ENCODE peak calls at places on chromosomes 3 and 15, in eight cellular contexts. One of them, this sample, is unnamed.

GRCh38 chr3:161221881-161222600 is 930 bp downstream of the NMD3 start:
- DNase-seq in AG04450: no peak
- DNase-seq in LNCaP clone FGC: no peak
- DNase-seq in AG04449: no peak
- DNase-seq in mammary epithelial cell: no peak
- DNase-seq in fibroblast of the aortic adventitia: peak; percentile 48
- DNase-seq in AG09309: no peak
- DNase-seq in Caco-2: no peak
- DNase-seq in this sample: peak; percentile 46

GRCh38 chr3:34056951-34057390 is 258.5 kb downstream of the PDCD6IP start:
- DNase-seq in AG04450: no peak
- DNase-seq in LNCaP clone FGC: no peak
- DNase-seq in AG04449: no peak
- DNase-seq in mammary epithelial cell: no peak
- DNase-seq in fibroblast of the aortic adventitia: peak; percentile 47
- DNase-seq in AG09309: no peak
- DNase-seq in Caco-2: no peak
- DNase-seq in this sample: no peak

GRCh38 chr3:127491909-127492308 is 98.6 kb downstream of the TPRA1 start:
- DNase-seq in AG04450: no peak
- DNase-seq in LNCaP clone FGC: no peak
- DNase-seq in AG04449: no peak
- DNase-seq in mammary epithelial cell: no peak
- DNase-seq in fibroblast of the aortic adventitia: no peak
- DNase-seq in AG09309: no peak
- DNase-seq in Caco-2: no peak
- DNase-seq in this sample: no peak

GRCh38 chr3:15794303-15794771 is 3.4 kb downstream of the ANKRD28 start:
- DNase-seq in AG04450: peak; percentile 36
- DNase-seq in LNCaP clone FGC: no peak
- DNase-seq in AG04449: peak; percentile 29
- DNase-seq in mammary epithelial cell: peak; percentile 44
- DNase-seq in fibroblast of the aortic adventitia: peak; percentile 60
- DNase-seq in AG09309: no peak
- DNase-seq in Caco-2: no peak
- DNase-seq in this sample: peak; percentile 85

GRCh38 chr15:101239724-101240136 is 12.1 kb downstream of the CHSY1 start:
- DNase-seq in AG04450: no peak
- DNase-seq in LNCaP clone FGC: no peak
- DNase-seq in AG04449: no peak
- DNase-seq in mammary epithelial cell: no peak
- DNase-seq in fibroblast of the aortic adventitia: no peak
- DNase-seq in AG09309: no peak
- DNase-seq in Caco-2: no peak
- DNase-seq in this sample: no peak

GRCh38 chr3:78728406-78729145 is 1039.2 kb downstream of the ROBO1 start:
- DNase-seq in AG04450: no peak
- DNase-seq in LNCaP clone FGC: peak; percentile 35
- DNase-seq in AG04449: no peak
- DNase-seq in mammary epithelial cell: peak; percentile 48
- DNase-seq in fibroblast of the aortic adventitia: peak; percentile 59
- DNase-seq in AG09309: no peak
- DNase-seq in Caco-2: no peak
- DNase-seq in this sample: peak; percentile 54

GRCh38 chr3:185215873-185216586 is 37.8 kb downstream of the EHHADH start:
- DNase-seq in AG04450: no peak
- DNase-seq in LNCaP clone FGC: no peak
- DNase-seq in AG04449: no peak
- DNase-seq in mammary epithelial cell: peak; percentile 14
- DNase-seq in fibroblast of the aortic adventitia: peak; percentile 45
- DNase-seq in AG09309: no peak
- DNase-seq in Caco-2: no peak
- DNase-seq in this sample: peak; percentile 51

GRCh38 chr3:25723802-25724201 is 59.1 kb upstream of the TOP2B start:
- DNase-seq in AG04450: no peak
- DNase-seq in LNCaP clone FGC: no peak
- DNase-seq in AG04449: no peak
- DNase-seq in mammary epithelial cell: no peak
- DNase-seq in fibroblast of the aortic adventitia: no peak
- DNase-seq in AG09309: no peak
- DNase-seq in Caco-2: no peak
- DNase-seq in this sample: no peak

GRCh38 chr3:14148041-14148985 is 23.5 kb downstream of the TMEM43 start:
- DNase-seq in AG04450: no peak
- DNase-seq in LNCaP clone FGC: no peak
- DNase-seq in AG04449: no peak
- DNase-seq in mammary epithelial cell: no peak
- DNase-seq in fibroblast of the aortic adventitia: no peak
- DNase-seq in AG09309: no peak
- DNase-seq in Caco-2: no peak
- DNase-seq in this sample: no peak

GRCh38 chr3:42755681-42756578 is 17.1 kb downstream of the CCDC13 start:
- DNase-seq in AG04450: no peak
- DNase-seq in LNCaP clone FGC: no peak
- DNase-seq in AG04449: no peak
- DNase-seq in mammary epithelial cell: peak; percentile 14
- DNase-seq in fibroblast of the aortic adventitia: peak; percentile 39
- DNase-seq in AG09309: no peak
- DNase-seq in Caco-2: peak; percentile 39
- DNase-seq in this sample: peak; percentile 49

GRCh38 chr15:28983432-28984311 is 97.9 kb downstream of the APBA2 start:
- DNase-seq in AG04450: no peak
- DNase-seq in LNCaP clone FGC: no peak
- DNase-seq in AG04449: no peak
- DNase-seq in mammary epithelial cell: no peak
- DNase-seq in fibroblast of the aortic adventitia: no peak
- DNase-seq in AG09309: no peak
- DNase-seq in Caco-2: no peak
- DNase-seq in this sample: no peak

GRCh38 chr3:78659386-78659987 is 1108.3 kb downstream of the ROBO1 start:
- DNase-seq in AG04450: peak; percentile 23
- DNase-seq in LNCaP clone FGC: no peak
- DNase-seq in AG04449: no peak
- DNase-seq in mammary epithelial cell: no peak
- DNase-seq in fibroblast of the aortic adventitia: peak; percentile 75
- DNase-seq in AG09309: no peak
- DNase-seq in Caco-2: peak; percentile 30
- DNase-seq in this sample: peak; percentile 76

GRCh38 chr15:52343831-52344230 is 48.2 kb upstream of the MYO5C start:
- DNase-seq in AG04450: no peak
- DNase-seq in LNCaP clone FGC: no peak
- DNase-seq in AG04449: no peak
- DNase-seq in mammary epithelial cell: no peak
- DNase-seq in fibroblast of the aortic adventitia: no peak
- DNase-seq in AG09309: no peak
- DNase-seq in Caco-2: no peak
- DNase-seq in this sample: no peak

GRCh38 chr3:10772230-10773161 is 43.5 kb upstream of the SLC6A11 start:
- DNase-seq in AG04450: no peak
- DNase-seq in LNCaP clone FGC: peak; percentile 4
- DNase-seq in AG04449: no peak
- DNase-seq in mammary epithelial cell: peak; percentile 81
- DNase-seq in fibroblast of the aortic adventitia: peak; percentile 0
- DNase-seq in AG09309: no peak
- DNase-seq in Caco-2: peak; percentile 27
- DNase-seq in this sample: no peak
- TF ChIP-seq CTCF in AG04450: no peak
- TF ChIP-seq CTCF in LNCaP clone FGC: peak; percentile 65
- TF ChIP-seq CTCF in AG04449: no peak
- TF ChIP-seq CTCF in mammary epithelial cell: peak; percentile 53
- TF ChIP-seq CTCF in fibroblast of the aortic adventitia: no peak
- TF ChIP-seq CTCF in AG09309: peak; percentile 26
- TF ChIP-seq CTCF in Caco-2: no peak
- TF ChIP-seq CTCF in this sample: no peak

DNA sequence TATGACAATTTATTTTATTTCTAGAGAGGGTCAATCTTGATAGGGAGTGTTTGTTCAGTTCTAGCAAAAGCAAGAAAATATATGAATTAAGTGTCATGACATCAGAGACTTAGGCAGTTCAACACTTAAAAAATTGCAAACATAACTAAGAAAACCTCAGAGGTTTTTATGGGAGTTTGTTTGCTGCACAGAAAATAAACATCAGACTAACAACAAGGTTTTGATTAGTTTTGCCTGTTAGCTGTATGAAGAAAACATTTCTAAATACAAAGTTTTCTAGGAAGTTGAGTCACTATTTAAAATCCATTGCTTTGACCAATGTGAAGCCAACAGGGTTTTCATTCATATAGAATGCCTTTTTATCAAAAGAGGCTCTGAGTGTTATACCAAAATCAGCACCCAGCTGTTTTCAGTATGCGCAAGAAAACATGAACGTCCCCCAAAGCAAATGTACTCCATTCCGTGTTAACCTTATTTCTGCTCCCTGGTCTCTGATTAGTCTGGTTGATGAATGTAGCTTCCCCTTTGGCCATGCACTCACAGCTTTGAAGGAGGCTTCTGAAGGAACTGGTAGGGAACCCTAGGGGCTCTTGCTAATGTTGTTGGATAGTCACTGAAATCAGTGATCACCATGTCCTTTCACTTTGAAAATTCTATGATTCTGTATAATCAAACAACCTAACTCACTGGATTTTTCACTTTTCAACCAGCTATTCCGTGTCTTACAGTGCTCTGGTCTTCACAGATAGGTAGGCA is 89.6 kb upstream of the TSEN2 start:
- DNase-seq in AG04450: no peak
- DNase-seq in LNCaP clone FGC: no peak
- DNase-seq in AG04449: no peak
- DNase-seq in mammary epithelial cell: no peak
- DNase-seq in fibroblast of the aortic adventitia: no peak
- DNase-seq in AG09309: no peak
- DNase-seq in Caco-2: no peak
- DNase-seq in this sample: no peak
- H3K4me3 ChIP-seq in AG04450: no peak overlapping the region
- H3K4me3 ChIP-seq in LNCaP clone FGC: no peak overlapping the region
- H3K4me3 ChIP-seq in AG04449: no peak overlapping the region
- H3K4me3 ChIP-seq in mammary epithelial cell: no peak overlapping the region
- H3K4me3 ChIP-seq in fibroblast of the aortic adventitia: no peak overlapping the region
- H3K4me3 ChIP-seq in AG09309: no peak overlapping the region
- H3K4me3 ChIP-seq in Caco-2: no peak overlapping the region
- H3K4me3 ChIP-seq in this sample: no peak overlapping the region

GRCh38 chr15:88610756-88611231 is 10.3 kb upstream of the AEN start:
- DNase-seq in AG04450: no peak
- DNase-seq in LNCaP clone FGC: no peak
- DNase-seq in AG04449: no peak
- DNase-seq in mammary epithelial cell: no peak
- DNase-seq in fibroblast of the aortic adventitia: no peak
- DNase-seq in AG09309: no peak
- DNase-seq in Caco-2: no peak
- DNase-seq in this sample: no peak
- TF ChIP-seq CTCF in AG04450: peak; percentile 30
- TF ChIP-seq CTCF in LNCaP clone FGC: no peak
- TF ChIP-seq CTCF in AG04449: peak; percentile 5
- TF ChIP-seq CTCF in mammary epithelial cell: no peak
- TF ChIP-seq CTCF in fibroblast of the aortic adventitia: no peak
- TF ChIP-seq CTCF in AG09309: peak; percentile 13
- TF ChIP-seq CTCF in Caco-2: no peak
- TF ChIP-seq CTCF in this sample: no peak

GRCh38 chr3:152270145-152270870 is 1.6 kb downstream of the MBNL1 start:
- DNase-seq in AG04450: no peak
- DNase-seq in LNCaP clone FGC: peak; percentile 6
- DNase-seq in AG04449: no peak
- DNase-seq in mammary epithelial cell: no peak
- DNase-seq in fibroblast of the aortic adventitia: peak; percentile 47
- DNase-seq in AG09309: no peak
- DNase-seq in Caco-2: peak; percentile 10
- DNase-seq in this sample: peak; percentile 52

GRCh38 chr3:152267319-152267689 is 1.4 kb upstream of the MBNL1 start:
- DNase-seq in AG04450: no peak
- DNase-seq in LNCaP clone FGC: no peak
- DNase-seq in AG04449: no peak
- DNase-seq in mammary epithelial cell: no peak
- DNase-seq in fibroblast of the aortic adventitia: peak; percentile 22
- DNase-seq in AG09309: no peak
- DNase-seq in Caco-2: no peak
- DNase-seq in this sample: no peak

GRCh38 chr3:152269423-152270144 is 855 bp downstream of the MBNL1 start:
- DNase-seq in AG04450: peak; percentile 89
- DNase-seq in LNCaP clone FGC: peak; percentile 48
- DNase-seq in AG04449: peak; percentile 74
- DNase-seq in mammary epithelial cell: peak; percentile 70
- DNase-seq in fibroblast of the aortic adventitia: peak; percentile 97
- DNase-seq in AG09309: peak; percentile 93
- DNase-seq in Caco-2: peak; percentile 61
- DNase-seq in this sample: peak; percentile 95

GRCh38 chr3:152268501-152269422 is at the start of gene MBNL1:
- DNase-seq in AG04450: peak; percentile 27
- DNase-seq in LNCaP clone FGC: peak; percentile 11
- DNase-seq in AG04449: no peak
- DNase-seq in mammary epithelial cell: peak; percentile 78
- DNase-seq in fibroblast of the aortic adventitia: peak; percentile 75
- DNase-seq in AG09309: no peak
- DNase-seq in Caco-2: peak; percentile 77
- DNase-seq in this sample: peak; percentile 90

DNA sequence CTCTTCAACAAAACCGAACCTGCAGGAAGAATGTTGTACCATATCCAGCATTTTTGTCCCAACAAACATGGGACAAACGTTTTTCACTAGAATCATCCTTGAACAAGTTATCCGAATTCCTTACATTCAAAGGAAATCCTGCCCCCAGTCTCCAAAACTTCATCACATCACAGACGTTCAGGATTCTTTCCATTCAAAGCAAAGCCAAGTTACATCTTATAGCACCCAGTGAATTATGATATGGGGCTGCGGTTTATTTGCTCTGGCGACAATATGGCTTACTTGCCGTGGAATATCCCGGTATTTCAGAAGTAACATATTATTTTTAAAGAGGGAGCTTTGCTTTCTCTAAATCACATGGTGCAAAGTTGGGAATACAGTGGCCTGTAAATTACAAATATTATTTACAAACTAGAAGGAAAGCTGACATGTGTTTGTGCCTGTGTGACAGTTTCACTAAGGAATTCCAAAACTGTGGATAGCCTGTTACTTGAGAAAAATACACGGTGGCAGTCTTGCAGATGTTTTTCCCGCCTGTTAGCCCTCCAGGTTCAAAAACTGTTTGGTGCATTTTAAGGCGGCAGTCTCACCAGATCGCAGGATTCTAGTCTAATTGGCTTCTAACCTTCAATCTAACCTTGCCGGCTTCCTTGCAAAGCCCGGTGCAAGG is 763 bp upstream of the MBNL1 start:
- DNase-seq in AG04450: no peak
- DNase-seq in LNCaP clone FGC: no peak
- DNase-seq in AG04449: no peak
- DNase-seq in mammary epithelial cell: no peak
- DNase-seq in fibroblast of the aortic adventitia: peak; percentile 42
- DNase-seq in AG09309: no peak
- DNase-seq in Caco-2: no peak
- DNase-seq in this sample: no peak
- H3K4me3 ChIP-seq in AG04450: peak overlapping the region; percentile 76
- H3K4me3 ChIP-seq in LNCaP clone FGC: peak overlapping the region; percentile 85
- H3K4me3 ChIP-seq in AG04449: peak overlapping the region; percentile 76
- H3K4me3 ChIP-seq in mammary epithelial cell: peak overlapping the region; percentile 66
- H3K4me3 ChIP-seq in fibroblast of the aortic adventitia: peak overlapping the region; percentile 74
- H3K4me3 ChIP-seq in AG09309: peak overlapping the region; percentile 73
- H3K4me3 ChIP-seq in Caco-2: peak overlapping the region; percentile 94
- H3K4me3 ChIP-seq in this sample: peak overlapping the region; percentile 84

GRCh38 chr3:37974928-37975223 is 15.7 kb upstream of the VILL start:
- DNase-seq in AG04450: no peak
- DNase-seq in LNCaP clone FGC: no peak
- DNase-seq in AG04449: no peak
- DNase-seq in mammary epithelial cell: no peak
- DNase-seq in fibroblast of the aortic adventitia: no peak
- DNase-seq in AG09309: no peak
- DNase-seq in Caco-2: no peak
- DNase-seq in this sample: no peak
- TF ChIP-seq CTCF in AG04450: no peak
- TF ChIP-seq CTCF in LNCaP clone FGC: no peak
- TF ChIP-seq CTCF in AG04449: no peak
- TF ChIP-seq CTCF in mammary epithelial cell: no peak
- TF ChIP-seq CTCF in fibroblast of the aortic adventitia: no peak
- TF ChIP-seq CTCF in AG09309: no peak
- TF ChIP-seq CTCF in Caco-2: no peak
- TF ChIP-seq CTCF in this sample: no peak